ENCODE peak calls at places on chromosomes 12 and 14, in five cellular contexts. E, N, W, T and D are unnamed samples.

GRCh38 chr12:13101854-13102375 is 1.6 kb downstream of the GSG1 start:
- DNase-seq in E (peak; percentile 32), N (peak; percentile 67), W (peak; percentile 69), T (peak; percentile 85), D (peak; percentile 92)

GRCh38 chr14:103023881-103024473 is 33.4 kb downstream of the CDC42BPB start:
- DNase-seq in E (peak; percentile 68), N (peak; percentile 44), W (no peak), T (no peak), D (no peak)

GRCh38 chr12:56461235-56462159 is 6.9 kb upstream of the SPRYD4 start:
- DNase-seq in E (no peak), N (peak; percentile 11), W (peak; percentile 86), T (no peak), D (no peak)

GRCh38 chr14:49634547-49635334 is at the start of gene DNAAF2:
- DNase-seq in E (peak; percentile 80), N (peak; percentile 86), W (peak; percentile 86), T (peak; percentile 78), D (peak; percentile 62)

GRCh38 chr12:62269464-62270228 is 9.4 kb downstream of the USP15 start:
- DNase-seq in E (no peak), N (no peak), W (no peak), T (no peak), D (no peak)

GRCh38 chr12:75878382-75878720 is 153.2 kb downstream of the PHLDA1 start:
- DNase-seq in E (peak; percentile 82), N (peak; percentile 57), W (no peak), T (no peak), D (no peak)

GRCh38 chr14:20515846-20516245 is 10.5 kb downstream of the RNASE10 start:
- DNase-seq in E (no peak), N (no peak), W (no peak), T (no peak), D (no peak)

GRCh38 chr14:74476607-74477006 is 16.5 kb downstream of the NPC2 start:
- DNase-seq in E (no peak), N (no peak), W (no peak), T (no peak), D (no peak)

GRCh38 chr12:119682635-119683340 is 14.9 kb downstream of the PRKAB1 start:
- DNase-seq in E (no peak), N (no peak), W (no peak), T (no peak), D (no peak)

GRCh38 chr14:32933623-32933942 is 5.1 kb upstream of the NPAS3 start:
- DNase-seq in E (peak; percentile 32), N (peak; percentile 61), W (peak; percentile 20), T (no peak), D (no peak)

GRCh38 chr14:61608245-61609142 is 86.8 kb upstream of the HIF1A start:
- DNase-seq in E (peak; percentile 64), N (no peak), W (no peak), T (no peak), D (no peak)

GRCh38 chr12:22409071-22409951 is 74.8 kb upstream of the ST8SIA1 start:
- DNase-seq in E (no peak), N (no peak), W (no peak), T (no peak), D (no peak)

GRCh38 chr12:56216461-56216860 is 5.3 kb downstream of the RNF41 start:
- DNase-seq in E (no peak), N (no peak), W (no peak), T (no peak), D (no peak)

GRCh38 chr12:119154435-119154818 is 24.3 kb upstream of the HSPB8 start:
- DNase-seq in E (no peak), N (no peak), W (no peak), T (peak; percentile 39), D (no peak)

GRCh38 chr12:5803532-5803931 is 141.5 kb downstream of the ANO2 start:
- DNase-seq in E (no peak), N (no peak), W (no peak), T (no peak), D (no peak)

GRCh38 chr12:100145643-100146042 is 3.0 kb upstream of the BLTP3B start:
- DNase-seq in E (no peak), N (no peak), W (no peak), T (no peak), D (no peak)

GRCh38 chr14:81127785-81128184 is 93.0 kb downstream of the GTF2A1 start:
- DNase-seq in E (peak; percentile 35), N (peak; percentile 40), W (no peak), T (no peak), D (no peak)

GRCh38 chr14:20652996-20653975 is 11.8 kb upstream of the OR6S1 start:
- DNase-seq in E (peak; percentile 58), N (peak; percentile 16), W (peak; percentile 53), T (peak; percentile 97), D (no peak)

GRCh38 chr12:71029302-71029701 is 108.8 kb upstream of the PTPRR start:
- DNase-seq in E (no peak), N (no peak), W (no peak), T (no peak), D (no peak)

GRCh38 chr14:65704850-65705249 is 292.3 kb downstream of the FUT8 start:
- DNase-seq in E (peak; percentile 19), N (peak; percentile 1), W (no peak), T (no peak), D (no peak)

GRCh38 chr12:50806176-50806575 is 36.5 kb upstream of the TMPRSS12 start:
- DNase-seq in E (no peak), N (no peak), W (no peak), T (no peak), D (no peak)

GRCh38 chr12:124286414-124286813 is 8.5 kb upstream of the RFLNA start:
- DNase-seq in E (peak; percentile 51), N (peak; percentile 11), W (no peak), T (no peak), D (peak; percentile 29)

GRCh38 chr12:19095331-19095730 is 34.2 kb upstream of the PLEKHA5 start:
- DNase-seq in E (peak; percentile 8), N (no peak), W (no peak), T (no peak), D (no peak)

GRCh38 chr12:89461190-89461589 is 63.4 kb downstream of the GALNT4 start:
- DNase-seq in E (peak; percentile 37), N (peak; percentile 17), W (no peak), T (no peak), D (no peak)

GRCh38 chr12:123105427-123105826 is 45.5 kb downstream of the PITPNM2 start:
- DNase-seq in E (no peak), N (no peak), W (no peak), T (no peak), D (no peak)

GRCh38 chr12:2613674-2614073 is 181.1 kb upstream of the FKBP4 start:
- DNase-seq in E (peak; percentile 93), N (peak; percentile 99), W (peak; percentile 85), T (peak; percentile 66), D (peak; percentile 51)

GRCh38 chr12:50057000-50057841 is at the start of gene ASIC1:
- DNase-seq in E (peak; percentile 81), N (peak; percentile 89), W (peak; percentile 71), T (peak; percentile 70), D (peak; percentile 78)

GRCh38 chr12:90323217-90323616 is 614.6 kb upstream of the ATP2B1 start:
- DNase-seq in E (no peak), N (no peak), W (no peak), T (no peak), D (no peak)

GRCh38 chr12:91326043-91327027 is 143.7 kb upstream of the DCN start:
- DNase-seq in E (peak; percentile 83), N (peak; percentile 90), W (peak; percentile 12), T (peak; percentile 33), D (peak; percentile 61)

GRCh38 chr12:91126516-91126915 is 15.2 kb upstream of the LUM start:
- DNase-seq in E (no peak), N (no peak), W (no peak), T (no peak), D (no peak)

GRCh38 chr12:80040075-80040738 is 59.1 kb upstream of the OTOGL start:
- DNase-seq in E (peak; percentile 48), N (peak; percentile 34), W (no peak), T (no peak), D (no peak)

GRCh38 chr14:101361044-101361443 is 200.3 kb upstream of the DIO3 start:
- DNase-seq in E (no peak), N (no peak), W (no peak), T (no peak), D (no peak)

GRCh38 chr12:119258149-119258548 is 76.4 kb upstream of the CCDC60 start:
- DNase-seq in E (no peak), N (no peak), W (no peak), T (no peak), D (no peak)

GRCh38 chr14:104109121-104109541 is 23.6 kb downstream of the ASPG start:
- DNase-seq in E (no peak), N (no peak), W (no peak), T (no peak), D (no peak)

GRCh38 chr14:87494010-87494409 is 499.0 kb downstream of the GALC start:
- DNase-seq in E (no peak), N (no peak), W (peak; percentile 5), T (peak; percentile 7), D (no peak)